ENCODE peak calls at places on chromosome 6, in nine cellular contexts. Y is AG10803; W is heart left ventricle; Z is GM12865; H is NCI-H460; A is SW480; M is GDM1; X is effector memory CD4-positive, alpha-beta T cell; N is anterior cingulate cortex. O is an unnamed sample.
A peak's percentile ranks its signal among the peaks of the same experiment; 100 is the strongest.

GRCh38 chr6:111782161-111782809 is 91.0 kb downstream of the FYN start:
- DNase-seq in X (no peak), Y (no peak), H (no peak), N (no peak), M (no peak), A (no peak), W (no peak), Z (no peak), O (no peak)

GRCh38 chr6:85078071-85078470 is 313.7 kb upstream of the TBX18 start:
- DNase-seq in M (no peak), N (no peak), Z (no peak), H (peak; percentile 8), X (no peak), W (no peak), A (peak; percentile 56), Y (peak; percentile 88), O (no peak)

GRCh38 chr6:169778646-169779045 is 27.2 kb downstream of the ERMARD start:
- DNase-seq in Y (no peak), W (no peak), H (no peak), M (no peak), N (no peak), Z (no peak), A (no peak), X (no peak), O (no peak)

GRCh38 chr6:111105578-111105977 is 18.3 kb downstream of the SLC16A10 start:
- DNase-seq in Y (no peak), H (no peak), M (no peak), N (no peak), A (peak; percentile 78), Z (no peak), X (no peak), W (peak; percentile 81), O (no peak)

GRCh38 chr6:16961577-16961976 is 140.3 kb upstream of the STMND1 start:
- DNase-seq in A (no peak), X (no peak), Y (no peak), N (no peak), H (no peak), W (no peak), M (no peak), Z (no peak), O (no peak)

GRCh38 chr6:2026133-2026532 is 219.3 kb downstream of the GMDS start:
- DNase-seq in W (no peak), X (no peak), A (no peak), H (no peak), Z (no peak), Y (no peak), M (no peak), N (no peak), O (peak; percentile 33)

GRCh38 chr6:37987008-37987407 is 167.5 kb downstream of the ZFAND3 start:
- DNase-seq in Z (no peak), X (no peak), A (no peak), Y (peak; percentile 48), N (no peak), M (no peak), H (no peak), W (no peak), O (no peak)

GRCh38 chr6:43575772-43576551 is at the start of the genes POLH and XPO5:
- DNase-seq in H (peak; percentile 86), W (peak; percentile 93), X (peak; percentile 88), M (peak; percentile 95), Z (peak; percentile 96), N (peak; percentile 83), A (peak; percentile 88), Y (peak; percentile 91), O (peak; percentile 97)

GRCh38 chr6:118551063-118551672 is 3.1 kb downstream of the PLN start:
- DNase-seq in W (no peak), H (peak; percentile 36), Y (peak; percentile 75), M (peak; percentile 10), X (no peak), N (no peak), A (peak; percentile 59), Z (peak; percentile 47), O (peak; percentile 62)

GRCh38 chr6:158408552-158409130 is 96.4 kb downstream of the TULP4 start:
- DNase-seq in X (no peak), Y (peak; percentile 89), W (peak; percentile 82), Z (no peak), M (no peak), A (no peak), N (peak; percentile 57), H (no peak), O (peak; percentile 45)

GRCh38 chr6:37565267-37566208 is 65.8 kb upstream of the CCDC167 start:
- DNase-seq in Y (no peak), W (no peak), A (no peak), H (no peak), X (no peak), Z (peak; percentile 53), N (no peak), M (no peak), O (peak; percentile 85)

GRCh38 chr6:79750806-79751205 is 119.7 kb downstream of the SH3BGRL2 start:
- DNase-seq in M (no peak), Z (no peak), W (no peak), X (no peak), Y (no peak), A (no peak), N (no peak), H (no peak), O (no peak)

GRCh38 chr6:42391441-42391840 is 60.3 kb downstream of the TRERF1 start:
- DNase-seq in A (no peak), Y (no peak), N (no peak), X (no peak), W (no peak), Z (no peak), M (no peak), H (no peak), O (no peak)

GRCh38 chr6:30544666-30545272 is 11.5 kb downstream of the GNL1 start:
- DNase-seq in H (peak; percentile 48), X (no peak), N (no peak), W (no peak), M (peak; percentile 23), Y (peak; percentile 70), A (peak; percentile 76), Z (peak; percentile 67), O (peak; percentile 75)

GRCh38 chr6:70135219-70135769 is 167.6 kb downstream of the COL9A1 start:
- DNase-seq in H (no peak), Z (no peak), A (no peak), N (no peak), X (no peak), M (no peak), Y (no peak), W (no peak), O (no peak)

GRCh38 chr6:9197726-9198125 is 762.4 kb upstream of the SLC35B3 start:
- DNase-seq in W (no peak), H (no peak), M (no peak), Y (no peak), A (no peak), N (no peak), Z (no peak), X (no peak), O (no peak)

GRCh38 chr6:112691289-112691688 is 344.2 kb downstream of the RFPL4B start:
- DNase-seq in X (no peak), H (no peak), Z (no peak), Y (peak; percentile 93), W (no peak), A (no peak), M (no peak), N (no peak), O (peak; percentile 21)

GRCh38 chr6:16190214-16190613 is 48.2 kb upstream of the GMPR start:
- DNase-seq in X (no peak), A (no peak), Z (no peak), Y (no peak), W (no peak), H (no peak), N (no peak), M (no peak), O (no peak)

GRCh38 chr6:36289281-36290018 is 19.6 kb downstream of the PNPLA1 start:
- DNase-seq in H (no peak), X (no peak), N (no peak), Y (no peak), A (no peak), W (no peak), Z (no peak), M (no peak), O (peak; percentile 52)

GRCh38 chr6:336159-337114 is 44.1 kb downstream of the DUSP22 start:
- DNase-seq in W (no peak), Y (no peak), M (no peak), Z (peak; percentile 88), A (no peak), N (no peak), X (no peak), H (no peak), O (no peak)

GRCh38 chr6:106739387-106739786 is 110.0 kb downstream of the QRSL1 start:
- DNase-seq in A (no peak), N (peak; percentile 36), H (peak; percentile 87), Y (peak; percentile 17), X (no peak), Z (no peak), M (no peak), W (peak; percentile 82), O (no peak)

O was measured in left kidney.